ENCODE peak calls at places on chromosomes 6 and 20, in six cellular contexts. D, G, N, Y, J and P are unnamed samples.

GRCh38 chr6:150605333-150605732 is 5.6 kb downstream of the PLEKHG1 start:
- DNase-seq in Y (no peak), G (no peak), D (no peak), J (no peak), N (no peak), P (no peak)

GRCh38 chr20:11301699-11302098 is 616.0 kb upstream of the BTBD3 start:
- DNase-seq in N (no peak), G (no peak), D (no peak), Y (no peak), J (no peak), P (no peak)

GRCh38 chr20:33516882-33517281 is 27.0 kb downstream of the CBFA2T2 start:
- DNase-seq in J (no peak), D (peak), G (no peak), N (no peak), Y (no peak), P (peak)

GRCh38 chr6:13392462-13392861 is 64.1 kb upstream of the TBC1D7 start:
- DNase-seq in Y (no peak), J (no peak), G (no peak), N (no peak), D (no peak), P (no peak)

GRCh38 chr6:118768904-118769325 is 117.5 kb upstream of the CEP85L start:
- DNase-seq in J (no peak), G (no peak), D (peak), Y (no peak), N (no peak), P (no peak)

GRCh38 chr20:10218536-10219451 is at the start of gene SNAP25:
- DNase-seq in G (peak), N (peak), J (no peak), D (peak), Y (peak), P (peak)

GRCh38 chr20:39607124-39607523 is 645.0 kb downstream of the DHX35 start:
- DNase-seq in G (no peak), Y (no peak), J (no peak), N (no peak), D (no peak), P (no peak)

GRCh38 chr6:157455731-157456523 is 74.9 kb downstream of the ZDHHC14 start:
- DNase-seq in J (no peak), N (no peak), G (no peak), D (peak), Y (no peak), P (no peak)

GRCh38 chr6:394641-395289 is 3.2 kb downstream of the IRF4 start:
- DNase-seq in G (no peak), J (no peak), D (no peak), N (no peak), Y (no peak), P (no peak)

GRCh38 chr20:8128291-8129046 is 3.6 kb upstream of the PLCB1 start:
- DNase-seq in G (no peak), J (no peak), Y (no peak), D (no peak), N (no peak), P (no peak)

GRCh38 chr6:148593130-148593812 is 153.6 kb upstream of the UST start:
- DNase-seq in J (no peak), D (no peak), Y (no peak), N (no peak), G (no peak), P (no peak)

GRCh38 chr6:157607317-157608109 is 215.5 kb upstream of the SNX9 start:
- DNase-seq in G (no peak), J (no peak), Y (no peak), N (no peak), D (no peak), P (no peak)